ENCODE peak calls at places on chromosome 18, in nine cellular contexts. I is tibial nerve; H is HCT116; E is small intestine; M is D341Med; U is mesenchymal stem cell; R is stimulated activated CD4-positive, alpha-beta T cell treated with anti-CD3 and anti-CD28 coated beads, Interleukin-1b, Interleukin-23, amount 100 ng/mL, for 4 hours; G is T-helper 9 cell; D is CD8-positive, alpha-beta T cell. C is an unnamed sample.

GRCh38 chr18:45291616-45292612 is 323.4 kb upstream of the SLC14A2 start:
- DNase-seq in I (no peak), H (no peak), E (no peak), M (no peak), U (peak), R (no peak), G (no peak), D (no peak), C (no peak)

GRCh38 chr18:63480476-63480875 is 3.7 kb downstream of the SERPINB5 start:
- DNase-seq in I (no peak), H (no peak), E (no peak), M (no peak), U (peak), R (no peak), G (no peak), D (no peak), C (no peak)

GRCh38 chr18:37247499-37248161 is 318.0 kb downstream of the CELF4 start:
- DNase-seq in I (no peak), H (no peak), E (no peak), M (no peak), U (no peak), R (no peak), G (no peak), D (no peak), C (no peak)

GRCh38 chr18:51778115-51778514 is 561.9 kb upstream of the DCC start:
- DNase-seq in I (no peak), H (no peak), E (no peak), M (no peak), U (no peak), R (no peak), G (no peak), D (no peak), C (no peak)

GRCh38 chr18:45876131-45876530 is 50.7 kb downstream of the SIGLEC15 start:
- DNase-seq in I (no peak), H (no peak), E (no peak), M (no peak), U (no peak), R (no peak), G (no peak), D (no peak), C (no peak)

GRCh38 chr18:47248610-47249343 is 2.7 kb downstream of the SKOR2 start:
- DNase-seq in I (no peak), H (no peak), E (no peak), M (peak), U (no peak), R (no peak), G (no peak), D (no peak), C (no peak)

GRCh38 chr18:74517236-74517630 is 17.1 kb upstream of the CNDP1 start:
- DNase-seq in I (no peak), H (no peak), E (peak), M (no peak), U (no peak), R (no peak), G (no peak), D (no peak), C (no peak)

GRCh38 chr18:9319333-9319732 is 15.2 kb upstream of the TWSG1 start:
- DNase-seq in I (no peak), H (no peak), E (no peak), M (no peak), U (no peak), R (no peak), G (no peak), D (no peak), C (no peak)

GRCh38 chr18:59690216-59691045 is 6.8 kb downstream of the CCBE1 start:
- DNase-seq in I (no peak), H (no peak), E (no peak), M (no peak), U (no peak), R (no peak), G (no peak), D (no peak), C (no peak)

GRCh38 chr18:43129946-43130523 is 14.6 kb upstream of the RIT2 start:
- DNase-seq in I (no peak), H (no peak), E (peak), M (no peak), U (peak), R (no peak), G (no peak), D (no peak), C (no peak)

GRCh38 chr18:10190564-10190963 is 263.9 kb upstream of the APCDD1 start:
- DNase-seq in I (no peak), H (no peak), E (no peak), M (no peak), U (peak), R (no peak), G (no peak), D (no peak), C (no peak)

GRCh38 chr18:56475250-56475649 is 163.1 kb downstream of the TXNL1 start:
- DNase-seq in I (no peak), H (no peak), E (no peak), M (no peak), U (no peak), R (no peak), G (no peak), D (no peak), C (no peak)

GRCh38 chr18:52481116-52481515 is 141.1 kb downstream of the DCC start:
- DNase-seq in I (no peak), H (no peak), E (no peak), M (no peak), U (no peak), R (no peak), G (no peak), D (no peak), C (no peak)

C was measured in immature natural killer cell.